ENCODE peak calls at places on chromosome 1, in eight cellular contexts. K is amygdala; M is activated CD4-positive, CD25-positive, alpha-beta regulatory T cell treated with anti-CD3 and anti-CD28 coated beads, Interleukin-2, amount 50 U/mL, for 16 hours; S is CD8-positive, alpha-beta memory T cell; U is heart left ventricle; D is pons; Z is IMR-90; H is CD4-positive, alpha-beta T cell. N is an unnamed sample.

GRCh38 chr1:56663846-56664245 is 18.7 kb downstream of the PRKAA2 start:
- DNase-seq in K (no peak), M (no peak), S (no peak), U (no peak), D (no peak), Z (no peak), H (no peak), N (no peak)

GRCh38 chr1:87200875-87201638 is 127.6 kb upstream of the LMO4 start:
- DNase-seq in K (no peak), M (no peak), S (no peak), U (no peak), D (no peak), Z (no peak), H (no peak), N (no peak)

GRCh38 chr1:160354388-160354985 is 11.3 kb downstream of the NCSTN start:
- DNase-seq in K (no peak), M (no peak), S (no peak), U (no peak), D (no peak), Z (peak), H (no peak), N (no peak)

GRCh38 chr1:81032973-81033425 is 767.7 kb upstream of the ADGRL2 start:
- DNase-seq in K (no peak), M (no peak), S (no peak), U (no peak), D (no peak), Z (no peak), H (no peak), N (no peak)

GRCh38 chr1:6223617-6224016 is 12.1 kb downstream of the ICMT start:
- DNase-seq in K (no peak), M (no peak), S (no peak), U (no peak), D (no peak), Z (no peak), H (no peak), N (no peak)

GRCh38 chr1:155272466-155273133 is 704 bp downstream of the CLK2 start:
- DNase-seq in K (no peak), M (no peak), S (no peak), U (no peak), D (no peak), Z (peak), H (no peak), N (peak)

GRCh38 chr1:108050134-108050533 is 85.2 kb upstream of the VAV3 start:
- DNase-seq in K (no peak), M (no peak), S (no peak), U (peak), D (no peak), Z (no peak), H (no peak), N (no peak)

GRCh38 chr1:86739901-86740507 is 35.6 kb downstream of the SH3GLB1 start:
- DNase-seq in K (no peak), M (no peak), S (no peak), U (no peak), D (no peak), Z (peak), H (no peak), N (no peak)

N was measured in head of caudate nucleus.